ENCODE peak calls at places on chromosomes 7 and 10, in seven cellular contexts. S is CD8-positive, alpha-beta T cell; F is HL-60; M is AG04449; B is stomach; I is fibroblast of lung; V is foreskin fibroblast. J is an unnamed sample.
A peak's percentile ranks its signal among the peaks of the same experiment; 100 is the strongest.

GRCh38 chr10:132360766-132361447 is 28.9 kb downstream of the LRRC27 start:
- DNase-seq in S (peak; percentile 10), F (no peak), M (no peak), B (no peak), I (no peak), V (no peak), J (no peak)

GRCh38 chr10:10133271-10133670 is 884.4 kb upstream of the CELF2 start:
- DNase-seq in S (no peak), F (no peak), M (no peak), B (no peak), I (no peak), V (no peak), J (no peak)

GRCh38 chr7:24728503-24729364 is 28.5 kb downstream of the GSDME start:
- DNase-seq in S (no peak), F (no peak), M (no peak), B (no peak), I (peak; percentile 63), V (no peak), J (peak; percentile 53)

GRCh38 chr10:70648427-70648826 is 23.9 kb upstream of the ADAMTS14 start:
- DNase-seq in S (no peak), F (no peak), M (no peak), B (no peak), I (no peak), V (no peak), J (peak; percentile 53)

GRCh38 chr7:142300689-142301088 is 42.8 kb upstream of the PRSS58 start:
- DNase-seq in S (no peak), F (no peak), M (no peak), B (no peak), I (no peak), V (no peak), J (peak; percentile 2)

GRCh38 chr10:49827297-49827696 is 65.2 kb upstream of the OGDHL start:
- DNase-seq in S (no peak), F (no peak), M (no peak), B (no peak), I (no peak), V (no peak), J (no peak)

GRCh38 chr10:73893386-73893785 is 17.5 kb upstream of the PLAU start:
- DNase-seq in S (no peak), F (no peak), M (no peak), B (no peak), I (no peak), V (no peak), J (no peak)

GRCh38 chr7:137943132-137943551 is 58.7 kb downstream of the CREB3L2 start:
- DNase-seq in S (no peak), F (no peak), M (no peak), B (no peak), I (peak; percentile 91), V (peak; percentile 84), J (peak; percentile 97)

GRCh38 chr7:29976673-29977072 is 12.9 kb downstream of the SCRN1 start:
- DNase-seq in S (no peak), F (no peak), M (no peak), B (no peak), I (peak; percentile 78), V (no peak), J (no peak)

GRCh38 chr7:69599211-69599878 is 1.1 kb downstream of the AUTS2 start:
- DNase-seq in S (no peak), F (no peak), M (no peak), B (no peak), I (peak; percentile 27), V (no peak), J (no peak)

GRCh38 chr10:809671-810350 is 120.3 kb upstream of the DIP2C start:
- DNase-seq in S (no peak), F (no peak), M (no peak), B (no peak), I (no peak), V (no peak), J (no peak)

GRCh38 chr10:43785252-43785651 is 136.6 kb upstream of the ZNF32 start:
- DNase-seq in S (no peak), F (no peak), M (no peak), B (no peak), I (no peak), V (no peak), J (no peak)

GRCh38 chr10:94210465-94211186 is 152.1 kb downstream of the NOC3L start:
- DNase-seq in S (no peak), F (no peak), M (no peak), B (no peak), I (no peak), V (no peak), J (no peak)

GRCh38 chr10:123463176-123463575 is 203.0 kb upstream of the GPR26 start:
- DNase-seq in S (no peak), F (peak; percentile 68), M (no peak), B (no peak), I (no peak), V (no peak), J (no peak)

GRCh38 chr7:103573479-103574058 is 127.6 kb upstream of the SLC26A5 start:
- DNase-seq in S (no peak), F (no peak), M (no peak), B (no peak), I (peak; percentile 35), V (peak; percentile 5), J (peak; percentile 56)

GRCh38 chr10:86349474-86349873 is 17.1 kb downstream of the GRID1 start:
- DNase-seq in S (no peak), F (no peak), M (no peak), B (no peak), I (no peak), V (no peak), J (no peak)

GRCh38 chr7:149495785-149496641 is 1.6 kb downstream of the ZNF746 start:
- DNase-seq in S (no peak), F (no peak), M (peak; percentile 29), B (peak; percentile 61), I (peak; percentile 84), V (peak; percentile 75), J (peak; percentile 81)

GRCh38 chr7:98810166-98810802 is 59.5 kb downstream of the TMEM130 start:
- DNase-seq in S (no peak), F (no peak), M (no peak), B (no peak), I (peak; percentile 60), V (no peak), J (no peak)

GRCh38 chr7:132437730-132438129 is 138.5 kb downstream of the PLXNA4 start:
- DNase-seq in S (no peak), F (no peak), M (no peak), B (no peak), I (no peak), V (no peak), J (no peak)

GRCh38 chr10:117569610-117570395 is 27.3 kb downstream of the EMX2 start:
- DNase-seq in S (no peak), F (no peak), M (no peak), B (no peak), I (no peak), V (no peak), J (no peak)

GRCh38 chr7:131529179-131529578 is 27.2 kb downstream of the PODXL start:
- DNase-seq in S (no peak), F (no peak), M (no peak), B (no peak), I (no peak), V (no peak), J (no peak)

GRCh38 chr10:8054243-8054497 is 318 bp upstream of the GATA3 start:
- DNase-seq in S (no peak), F (no peak), M (no peak), B (no peak), I (peak; percentile 48), V (no peak), J (no peak)

GRCh38 chr10:8051851-8052257 is 2.6 kb upstream of the GATA3 start:
- DNase-seq in S (no peak), F (no peak), M (no peak), B (no peak), I (no peak), V (no peak), J (no peak)

GRCh38 chr10:8052344-8052969 is 2.0 kb upstream of the GATA3 start:
- DNase-seq in S (no peak), F (no peak), M (no peak), B (no peak), I (no peak), V (no peak), J (no peak)

GRCh38 chr10:8053446-8054242 is 844 bp upstream of the GATA3 start:
- DNase-seq in S (peak; percentile 96), F (peak; percentile 20), M (no peak), B (peak; percentile 86), I (peak; percentile 77), V (peak; percentile 70), J (peak; percentile 60)

DNA sequence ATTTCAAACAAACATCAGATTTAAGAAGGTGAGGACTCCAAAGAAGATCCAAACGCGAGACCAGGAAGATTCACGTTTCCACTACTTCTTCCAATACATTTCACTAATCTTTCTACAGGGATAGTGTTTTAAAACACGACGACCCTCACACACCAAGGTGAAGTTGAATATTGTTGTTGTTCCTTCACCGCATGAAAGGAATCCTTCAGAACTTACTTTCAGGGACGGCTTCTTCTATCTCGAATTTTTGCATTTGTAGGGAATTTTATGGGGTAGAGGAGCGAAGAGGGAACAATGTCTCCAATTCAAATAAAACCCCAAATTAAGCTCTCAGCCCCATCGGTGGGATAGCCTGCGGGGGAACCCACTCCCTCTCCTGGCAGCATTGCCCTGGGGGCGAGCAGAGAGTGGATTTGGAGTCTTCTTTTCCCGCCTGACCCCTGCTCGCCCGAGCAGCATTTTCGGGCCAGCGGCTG is 1.5 kb upstream of the GATA3 start:
- DNase-seq in S (no peak), F (no peak), M (no peak), B (no peak), I (no peak), V (no peak), J (no peak)
- H3K4me3 ChIP-seq in S (no peak overlapping the region), F (no peak overlapping the region), M (peak overlapping the region; percentile 3), B (peak overlapping the region; percentile 38), I (peak overlapping the region; percentile 51), V (no peak overlapping the region), J (no peak overlapping the region)

GRCh38 chr10:98338318-98338717 is 70.3 kb upstream of the LOXL4 start:
- DNase-seq in S (no peak), F (no peak), M (no peak), B (no peak), I (peak; percentile 74), V (no peak), J (peak; percentile 88)
- TF ChIP-seq CTCF in S (no peak), F (no peak), M (no peak), B (no peak), I (no peak), V (no peak), J (peak; percentile 34)

DNA sequence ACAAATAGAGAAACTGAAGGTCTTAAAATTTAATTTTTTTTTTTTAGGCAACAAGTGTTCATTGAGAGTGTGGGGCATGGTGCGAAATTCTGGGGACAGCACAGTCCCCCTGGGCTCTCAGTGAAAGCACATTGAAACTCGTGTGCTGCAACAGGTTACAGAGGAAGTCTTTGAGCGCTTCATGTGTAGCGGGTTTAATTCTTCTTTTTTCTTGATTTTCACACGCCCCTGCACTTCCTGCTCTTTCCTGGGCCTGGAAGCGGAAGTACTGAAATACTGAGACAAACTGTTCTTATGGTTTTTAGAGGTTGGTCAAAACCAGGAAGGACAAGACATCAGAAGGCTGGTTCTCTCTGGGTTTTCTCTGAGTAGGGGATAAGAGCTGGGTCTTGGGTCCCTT is 203.5 kb downstream of the PTEN start:
- DNase-seq in S (no peak), F (peak; percentile 74), M (no peak), B (no peak), I (no peak), V (no peak), J (no peak)
- H3K4me3 ChIP-seq in S (no peak overlapping the region), F (no peak overlapping the region), M (no peak overlapping the region), B (no peak overlapping the region), I (no peak overlapping the region), V (no peak overlapping the region), J (no peak overlapping the region)

GRCh38 chr10:71713135-71714040 is 6.2 kb downstream of the C10orf105 start:
- DNase-seq in S (no peak), F (peak; percentile 91), M (peak; percentile 4), B (peak; percentile 65), I (peak; percentile 89), V (peak; percentile 91), J (peak; percentile 89)
- TF ChIP-seq CTCF in S (no peak), F (no peak), M (peak; percentile 20), B (no peak), I (peak; percentile 40), V (peak; percentile 45), J (peak; percentile 31)

J was measured in fibroblast of mammary gland.